ENCODE peak calls at places on chromosomes 6 and 20, in seven cellular contexts. P is astrocyte, T is sigmoid colon, Q is SJSA1, A is upper lobe of right lung, Z is PC-3, S is aorta. N is an unnamed sample.

GRCh38 chr6:56663344-56663743 is 20.7 kb upstream of the DST start:
- DNase-seq in P (peak; percentile 26), T (no peak), Q (no peak), A (no peak), Z (peak; percentile 88), S (no peak), N (no peak)

GRCh38 chr6:49514571-49515484 is 15.1 kb downstream of the GLYATL3 start:
- DNase-seq in P (no peak), T (no peak), Q (no peak), A (no peak), Z (peak; percentile 83), S (no peak), N (no peak)

GRCh38 chr20:56626367-56627121 is 2.6 kb upstream of the TFAP2C start:
- DNase-seq in P (no peak), T (peak; percentile 63), Q (no peak), A (no peak), Z (no peak), S (no peak), N (no peak)

GRCh38 chr6:119463081-119463626 is 113.6 kb upstream of the MAN1A1 start:
- DNase-seq in P (no peak), T (no peak), Q (no peak), A (no peak), Z (no peak), S (no peak), N (no peak)

GRCh38 chr6:21885532-21886089 is 292.1 kb downstream of the SOX4 start:
- DNase-seq in P (peak; percentile 96), T (peak; percentile 74), Q (peak; percentile 49), A (no peak), Z (peak; percentile 20), S (peak; percentile 84), N (peak; percentile 45)

GRCh38 chr20:33679758-33680485 is 5.7 kb upstream of the NECAB3 start:
- DNase-seq in P (no peak), T (no peak), Q (no peak), A (no peak), Z (no peak), S (peak; percentile 48), N (no peak)

GRCh38 chr6:42771741-42772100 is 10.1 kb upstream of the BICRAL start:
- DNase-seq in P (no peak), T (no peak), Q (no peak), A (no peak), Z (no peak), S (no peak), N (no peak)

GRCh38 chr20:62766716-62767115 is 29.6 kb upstream of the MRGBP start:
- DNase-seq in P (no peak), T (no peak), Q (no peak), A (no peak), Z (peak; percentile 71), S (peak; percentile 41), N (no peak)

GRCh38 chr20:32052090-32052791 is at the start of gene HCK:
- DNase-seq in P (no peak), T (no peak), Q (no peak), A (peak; percentile 78), Z (no peak), S (peak; percentile 78), N (no peak)

GRCh38 chr20:36306557-36307411 is 645 bp downstream of the DLGAP4 start:
- DNase-seq in P (no peak), T (peak; percentile 50), Q (peak; percentile 36), A (peak; percentile 60), Z (no peak), S (no peak), N (no peak)

GRCh38 chr6:29529956-29530355 is 29.6 kb downstream of the UBD start:
- DNase-seq in P (no peak), T (no peak), Q (no peak), A (no peak), Z (no peak), S (no peak), N (no peak)

GRCh38 chr6:6925391-6926164 is 182.2 kb upstream of the RREB1 start:
- DNase-seq in P (peak; percentile 23), T (no peak), Q (no peak), A (no peak), Z (no peak), S (no peak), N (no peak)

GRCh38 chr6:6586167-6586566 is 2.4 kb upstream of the LY86 start:
- DNase-seq in P (no peak), T (no peak), Q (no peak), A (no peak), Z (no peak), S (no peak), N (no peak)

GRCh38 chr6:116316772-116317467 is 37.2 kb upstream of the TSPYL1 start:
- DNase-seq in P (no peak), T (peak; percentile 75), Q (no peak), A (no peak), Z (no peak), S (peak; percentile 56), N (no peak)

GRCh38 chr6:105985816-105986632 is 100.1 kb upstream of the PRDM1 start:
- DNase-seq in P (no peak), T (peak; percentile 58), Q (no peak), A (no peak), Z (no peak), S (peak; percentile 50), N (no peak)

GRCh38 chr20:35820715-35821114 is 48.9 kb downstream of the PHF20 start:
- DNase-seq in P (peak; percentile 71), T (no peak), Q (no peak), A (peak; percentile 6), Z (peak; percentile 13), S (no peak), N (no peak)

GRCh38 chr6:64815718-64816117 is 891.3 kb downstream of the EYS start:
- DNase-seq in P (no peak), T (no peak), Q (no peak), A (no peak), Z (peak; percentile 20), S (no peak), N (no peak)

GRCh38 chr6:31031095-31031494 is 20.8 kb downstream of the MUC22 start:
- DNase-seq in P (no peak), T (no peak), Q (no peak), A (no peak), Z (no peak), S (no peak), N (no peak)

GRCh38 chr20:50675671-50676376 is 15.5 kb downstream of the RIPOR3 start:
- DNase-seq in P (peak; percentile 14), T (no peak), Q (no peak), A (no peak), Z (no peak), S (no peak), N (no peak)

GRCh38 chr6:40160826-40161225 is 226.6 kb upstream of the MOCS1 start:
- DNase-seq in P (no peak), T (no peak), Q (no peak), A (no peak), Z (no peak), S (no peak), N (no peak)

GRCh38 chr20:34311118-34312023 is 8.2 kb upstream of the AHCY start:
- DNase-seq in P (no peak), T (no peak), Q (no peak), A (no peak), Z (no peak), S (peak; percentile 55), N (peak; percentile 23)

GRCh38 chr6:125904871-125905270 is 51.7 kb upstream of the HINT3 start:
- DNase-seq in P (peak; percentile 92), T (no peak), Q (no peak), A (no peak), Z (peak; percentile 93), S (no peak), N (no peak)

GRCh38 chr20:50327666-50328065 is 137.0 kb downstream of the CEBPB start:
- DNase-seq in P (no peak), T (no peak), Q (no peak), A (no peak), Z (peak; percentile 35), S (no peak), N (no peak)

GRCh38 chr6:90644492-90644891 is 57.6 kb upstream of the MAP3K7 start:
- DNase-seq in P (no peak), T (no peak), Q (no peak), A (no peak), Z (no peak), S (no peak), N (no peak)
- H3K36me3 ChIP-seq in P (no peaks in the 10 kb centered on the region), T (no peaks in the 10 kb centered on the region), Q (no peaks in the 10 kb centered on the region), A (no peaks in the 10 kb centered on the region), Z (no peaks in the 10 kb centered on the region), S (no peaks in the 10 kb centered on the region), N (no peaks in the 10 kb centered on the region)

GRCh38 chr6:98777762-98778161 is 56.6 kb upstream of the POU3F2 start:
- DNase-seq in P (no peak), T (no peak), Q (no peak), A (no peak), Z (no peak), S (no peak), N (no peak)
- H3K27ac ChIP-seq in P (no peak overlapping the region), T (no peak overlapping the region), Q (no peak overlapping the region), A (no peak overlapping the region), Z (no peak overlapping the region), S (no peak overlapping the region), N (no peak overlapping the region)

DNA sequence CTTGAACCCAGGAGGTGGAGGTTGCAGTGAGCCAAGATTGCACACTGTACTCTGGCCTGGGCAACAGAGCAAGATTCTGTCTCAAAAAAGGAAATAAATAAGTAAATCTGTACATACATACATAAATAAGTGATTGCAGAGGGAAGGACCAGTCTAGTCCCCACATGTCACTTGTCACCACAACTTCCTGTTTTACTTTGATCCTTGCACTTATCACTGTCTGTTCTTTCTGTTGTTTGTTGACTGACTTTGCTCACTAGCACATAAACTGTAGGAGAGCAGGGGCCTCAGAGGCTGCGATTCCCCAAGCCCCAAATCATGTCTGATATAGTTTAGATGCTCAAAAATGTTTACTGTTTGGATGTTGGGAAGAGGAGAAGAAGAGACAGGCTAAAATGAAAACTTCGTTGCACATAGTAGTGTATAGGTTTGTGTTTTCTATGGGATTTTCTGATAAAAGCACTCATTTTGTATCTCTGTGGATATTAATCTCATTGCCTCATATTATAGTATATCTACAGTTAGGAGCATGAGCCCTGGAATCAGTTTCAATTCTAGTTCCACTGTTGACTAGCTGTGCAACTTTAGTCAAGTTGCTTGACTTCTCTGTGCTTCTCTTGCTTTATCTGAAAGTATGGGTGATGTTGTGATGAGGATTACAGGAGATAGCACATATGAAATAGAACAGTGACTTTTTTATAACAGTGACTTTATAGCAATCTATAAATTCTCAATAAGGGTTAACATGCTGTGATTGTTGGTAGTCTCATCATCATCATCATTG is 165.0 kb downstream of the TBC1D7 start:
- DNase-seq in P (no peak), T (no peak), Q (no peak), A (no peak), Z (no peak), S (no peak), N (no peak)
- H3K36me3 ChIP-seq in P (no peaks in the 10 kb centered on the region), T (no peaks in the 10 kb centered on the region), Q (no peaks in the 10 kb centered on the region), A (no peaks in the 10 kb centered on the region), Z (no peaks in the 10 kb centered on the region), S (peaks cover 2% of the 10 kb centered on the region), N (no peaks in the 10 kb centered on the region)

GRCh38 chr6:1761472-1761871 is 151.8 kb downstream of the FOXC1 start:
- DNase-seq in P (no peak), T (no peak), Q (no peak), A (no peak), Z (peak; percentile 10), S (no peak), N (no peak)
- H3K27ac ChIP-seq in P (no peak overlapping the region), T (no peak overlapping the region), Q (no peak overlapping the region), A (no peak overlapping the region), Z (no peak overlapping the region), S (no peak overlapping the region), N (no peak overlapping the region)